ENCODE peak calls at places on chromosomes 5 and 9, in seven cellular contexts. L is PC-9, D is hepatocyte, Q is tibial artery, G is A549, E is astrocyte, S is pancreas. J is an unnamed sample.

GRCh38 chr5:164007062-164007461 is 501.6 kb downstream of the MAT2B start:
- DNase-seq in L (no peak), D (no peak), Q (no peak), G (no peak), E (no peak), S (no peak), J (no peak)

GRCh38 chr9:36163049-36163839 is 5.9 kb upstream of the CCIN start:
- DNase-seq in L (no peak), D (peak; percentile 86), Q (peak; percentile 52), G (peak; percentile 74), E (peak; percentile 87), S (peak; percentile 31), J (no peak)

GRCh38 chr9:134208310-134208841 is 44.0 kb upstream of the RNU6ATAC start:
- DNase-seq in L (no peak), D (no peak), Q (no peak), G (no peak), E (no peak), S (no peak), J (no peak)

GRCh38 chr9:137313956-137314560 is 12.0 kb upstream of the NRARP start:
- DNase-seq in L (no peak), D (no peak), Q (no peak), G (peak; percentile 20), E (no peak), S (peak; percentile 43), J (no peak)

GRCh38 chr9:123686131-123686848 is 243.6 kb downstream of the DENND1A start:
- DNase-seq in L (peak; percentile 36), D (peak; percentile 11), Q (no peak), G (no peak), E (peak; percentile 48), S (no peak), J (no peak)

GRCh38 chr9:115000217-115000639 is 69.8 kb upstream of the TNFSF8 start:
- DNase-seq in L (no peak), D (no peak), Q (no peak), G (no peak), E (no peak), S (no peak), J (no peak)

GRCh38 chr5:5141625-5142527 is 1.7 kb downstream of the ADAMTS16 start:
- DNase-seq in L (peak; percentile 60), D (peak; percentile 86), Q (peak; percentile 40), G (peak; percentile 71), E (no peak), S (peak; percentile 55), J (no peak)

GRCh38 chr9:107523539-107523938 is 34.0 kb upstream of the KLF4 start:
- DNase-seq in L (no peak), D (no peak), Q (no peak), G (no peak), E (no peak), S (no peak), J (no peak)

GRCh38 chr5:14064841-14065240 is 78.3 kb upstream of the TRIO start:
- DNase-seq in L (no peak), D (no peak), Q (no peak), G (no peak), E (peak; percentile 90), S (no peak), J (no peak)

GRCh38 chr5:133780619-133781280 is 168.4 kb upstream of the FSTL4 start:
- DNase-seq in L (no peak), D (no peak), Q (no peak), G (no peak), E (no peak), S (no peak), J (no peak)

GRCh38 chr5:126515337-126515736 is 79.7 kb downstream of the ALDH7A1 start:
- DNase-seq in L (no peak), D (no peak), Q (no peak), G (no peak), E (no peak), S (no peak), J (no peak)

GRCh38 chr5:171388816-171389168 is 1.1 kb downstream of the NPM1 start:
- DNase-seq in L (no peak), D (no peak), Q (no peak), G (no peak), E (no peak), S (no peak), J (no peak)

GRCh38 chr9:123550012-123550411 is 194.0 kb downstream of the CRB2 start:
- DNase-seq in L (no peak), D (peak; percentile 23), Q (no peak), G (no peak), E (peak; percentile 4), S (no peak), J (no peak)

GRCh38 chr5:40410231-40410861 is 269.4 kb upstream of the PTGER4 start:
- DNase-seq in L (peak; percentile 44), D (no peak), Q (peak; percentile 21), G (no peak), E (peak; percentile 86), S (no peak), J (peak; percentile 81)

GRCh38 chr9:85502815-85503643 is 238.7 kb downstream of the AGTPBP1 start:
- DNase-seq in L (no peak), D (no peak), Q (no peak), G (no peak), E (peak; percentile 3), S (no peak), J (no peak)

GRCh38 chr9:85510830-85511504 is 230.8 kb downstream of the AGTPBP1 start:
- DNase-seq in L (no peak), D (peak; percentile 40), Q (no peak), G (no peak), E (no peak), S (no peak), J (no peak)

GRCh38 chr9:85505612-85506011 is 236.1 kb downstream of the AGTPBP1 start:
- DNase-seq in L (no peak), D (no peak), Q (no peak), G (no peak), E (no peak), S (no peak), J (no peak)

GRCh38 chr9:85511746-85512145 is 230.0 kb downstream of the AGTPBP1 start:
- DNase-seq in L (no peak), D (no peak), Q (no peak), G (no peak), E (no peak), S (no peak), J (no peak)

DNA sequence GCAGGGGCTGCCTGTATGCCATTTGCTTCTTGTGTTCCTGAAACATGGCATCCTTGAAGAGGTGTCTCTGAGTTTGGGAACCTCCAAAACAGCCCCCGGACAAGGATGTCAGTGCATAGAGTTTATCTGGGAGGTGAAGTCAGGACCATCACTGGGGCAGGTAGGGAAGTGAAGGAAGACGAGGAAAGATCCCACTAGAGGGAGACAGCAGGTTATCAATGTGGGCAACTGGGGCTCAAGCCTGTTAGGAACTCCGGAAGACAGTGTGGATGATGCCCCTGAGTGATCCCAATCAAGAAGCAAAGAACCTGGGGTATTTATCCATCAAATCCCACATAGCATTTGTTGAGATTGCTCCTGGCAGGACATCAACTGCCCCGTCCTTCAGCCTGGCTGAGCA is 233.1 kb downstream of the AGTPBP1 start:
- DNase-seq in L (no peak), D (no peak), Q (no peak), G (peak; percentile 29), E (no peak), S (no peak), J (no peak)
- TF ChIP-seq CTCF in L (peak; percentile 20), D (peak; percentile 6), Q (no peak), G (no peak), E (no peak), S (no peak), J (no peak)

DNA sequence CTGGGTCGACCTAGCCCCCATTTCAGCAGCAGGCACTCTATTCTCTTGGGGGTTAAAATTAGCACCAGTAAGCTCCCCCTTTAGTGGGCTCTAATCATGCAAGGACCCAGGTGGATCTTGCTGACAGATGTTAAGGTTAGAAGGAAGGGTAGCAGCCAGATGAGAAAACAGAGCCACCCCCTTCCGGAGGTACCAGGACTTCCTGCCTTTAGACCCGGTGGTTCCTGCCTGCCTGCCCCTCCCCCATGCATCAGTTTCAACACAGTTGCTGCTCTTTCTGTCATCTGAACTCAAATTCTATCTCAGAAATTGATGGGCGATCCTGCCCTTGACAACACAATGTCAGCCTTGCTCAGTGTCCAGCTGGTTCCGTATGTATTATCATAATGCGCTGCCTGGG is 287.3 kb downstream of the EBF1 start:
- DNase-seq in L (no peak), D (no peak), Q (no peak), G (no peak), E (no peak), S (no peak), J (peak; percentile 90)
- H3K4me1 ChIP-seq in L (no peaks in the 10 kb centered on the region), D (no peaks in the 10 kb centered on the region), Q (no peaks in the 10 kb centered on the region), G (peaks cover 3% of the 10 kb centered on the region), E (no peaks in the 10 kb centered on the region), S (no peaks in the 10 kb centered on the region), J (no peaks in the 10 kb centered on the region)

GRCh38 chr5:23112237-23112636 is 259.1 kb upstream of the CDH12 start:
- DNase-seq in L (no peak), D (no peak), Q (no peak), G (no peak), E (no peak), S (no peak), J (no peak)
- H3K9me3 ChIP-seq in L (no peaks in the 10 kb centered on the region), D (no peaks in the 10 kb centered on the region), Q (no peaks in the 10 kb centered on the region), G (no peaks in the 10 kb centered on the region), E (no peaks in the 10 kb centered on the region), S (no peaks in the 10 kb centered on the region), J (no peaks in the 10 kb centered on the region)

GRCh38 chr5:177472460-177473441 is 683 bp downstream of the DBN1 start:
- DNase-seq in L (no peak), D (peak; percentile 78), Q (no peak), G (no peak), E (no peak), S (no peak), J (no peak)
- TF ChIP-seq CTCF in L (no peak), D (peak; percentile 10), Q (no peak), G (no peak), E (no peak), S (no peak), J (no peak)

GRCh38 chr5:30100929-30101328 is 1092.6 kb upstream of the CDH6 start:
- DNase-seq in L (no peak), D (no peak), Q (no peak), G (no peak), E (no peak), S (no peak), J (no peak)

GRCh38 chr5:30103056-30104020 is 1090.1 kb upstream of the CDH6 start:
- DNase-seq in L (no peak), D (no peak), Q (no peak), G (peak; percentile 31), E (peak; percentile 59), S (no peak), J (no peak)

GRCh38 chr5:30102185-30102584 is 1091.3 kb upstream of the CDH6 start:
- DNase-seq in L (no peak), D (no peak), Q (no peak), G (no peak), E (no peak), S (no peak), J (no peak)

GRCh38 chr5:30106596-30106995 is 1086.9 kb upstream of the CDH6 start:
- DNase-seq in L (no peak), D (no peak), Q (no peak), G (no peak), E (no peak), S (no peak), J (no peak)

GRCh38 chr5:30105186-30105585 is 1088.3 kb upstream of the CDH6 start:
- DNase-seq in L (no peak), D (no peak), Q (no peak), G (no peak), E (no peak), S (no peak), J (no peak)
- H3K4me1 ChIP-seq in L (no peaks in the 10 kb centered on the region), D (no peaks in the 10 kb centered on the region), Q (no peaks in the 10 kb centered on the region), G (peaks cover 23% of the 10 kb centered on the region), E (peaks cover 10% of the 10 kb centered on the region), S (no peaks in the 10 kb centered on the region), J (no peaks in the 10 kb centered on the region)